ENCODE peak calls at places on chromosomes 12 and 14, in four cellular contexts. L is A673, B is astrocyte of the spinal cord, G is AG04450. C is an unnamed sample.

GRCh38 chr12:85856966-85857365 is 17.1 kb upstream of the NTS start:
- DNase-seq in L (no peak), B (no peak), G (no peak), C (no peak)

GRCh38 chr12:38984388-38984787 is 79.0 kb upstream of the CPNE8 start:
- DNase-seq in L (no peak), B (no peak), G (no peak), C (no peak)

GRCh38 chr12:131676544-131676943 is 34.3 kb upstream of the SFSWAP start:
- DNase-seq in L (no peak), B (no peak), G (no peak), C (no peak)

GRCh38 chr12:130780880-130781575 is 58.0 kb downstream of the STX2 start:
- DNase-seq in L (no peak), B (no peak), G (no peak), C (no peak)

GRCh38 chr12:120978296-120979219 is at the start of gene HNF1A:
- DNase-seq in L (no peak), B (no peak), G (no peak), C (no peak)

GRCh38 chr14:34623506-34623905 is 6.4 kb downstream of the SNX6 start:
- DNase-seq in L (no peak), B (no peak), G (no peak), C (no peak)

GRCh38 chr12:77049767-77050353 is 15.5 kb downstream of the E2F7 start:
- DNase-seq in L (peak; percentile 78), B (peak; percentile 72), G (peak; percentile 23), C (peak; percentile 81)

GRCh38 chr12:116123511-116124258 is 153.8 kb downstream of the MED13L start:
- DNase-seq in L (peak; percentile 96), B (peak; percentile 65), G (no peak), C (peak; percentile 68)

GRCh38 chr12:128940090-128940888 is 87.0 kb downstream of the GLT1D1 start:
- DNase-seq in L (no peak), B (no peak), G (no peak), C (peak; percentile 9)

GRCh38 chr12:11553871-11554533 is 95.5 kb upstream of the ETV6 start:
- DNase-seq in L (peak; percentile 79), B (peak; percentile 61), G (peak; percentile 13), C (peak; percentile 80)

GRCh38 chr12:109927622-109928021 is 27.5 kb downstream of the TCHP start:
- DNase-seq in L (peak; percentile 63), B (no peak), G (no peak), C (peak; percentile 60)

GRCh38 chr12:32273712-32274111 is 125.6 kb upstream of the FGD4 start:
- DNase-seq in L (no peak), B (no peak), G (no peak), C (no peak)

GRCh38 chr12:94671917-94672316 is 21.6 kb upstream of the TMCC3 start:
- DNase-seq in L (no peak), B (no peak), G (no peak), C (no peak)

GRCh38 chr14:87109271-87109670 is 883.7 kb downstream of the GALC start:
- DNase-seq in L (peak; percentile 7), B (peak; percentile 8), G (no peak), C (no peak)

GRCh38 chr14:87113286-87113685 is 879.7 kb downstream of the GALC start:
- DNase-seq in L (no peak), B (no peak), G (no peak), C (no peak)

GRCh38 chr14:87111741-87112140 is 881.2 kb downstream of the GALC start:
- DNase-seq in L (no peak), B (no peak), G (no peak), C (no peak)

GRCh38 chr14:87111141-87111540 is 881.8 kb downstream of the GALC start:
- DNase-seq in L (no peak), B (no peak), G (no peak), C (no peak)

DNA sequence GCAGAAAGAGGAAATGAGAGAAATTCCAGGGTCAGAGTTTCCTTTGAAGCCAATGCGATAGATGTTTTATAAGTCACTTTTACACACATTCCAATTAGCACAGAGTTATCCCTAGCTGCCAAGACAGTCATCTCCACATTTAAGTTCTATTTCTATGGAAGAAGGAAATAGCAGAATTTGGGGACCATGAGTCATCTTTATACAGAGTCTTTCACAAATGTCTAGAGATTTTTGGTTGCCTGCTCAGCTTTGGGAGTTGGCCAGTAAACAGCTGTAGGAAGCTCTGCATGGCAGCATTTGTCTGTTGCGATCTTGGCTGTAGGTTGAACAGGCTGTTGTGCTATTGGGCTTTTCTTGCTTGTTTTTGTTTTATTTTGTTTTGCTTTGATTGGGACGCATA is 884.3 kb downstream of the GALC start:
- DNase-seq in L (peak; percentile 86), B (peak; percentile 83), G (peak; percentile 53), C (peak; percentile 57)
- H3K4me3 ChIP-seq in L (no peak overlapping the region), B (no peak overlapping the region), G (no peak overlapping the region), C (no peak overlapping the region)

GRCh38 chr14:62691613-62692489 is 353.4 kb downstream of the KCNH5 start:
- DNase-seq in L (peak; percentile 82), B (peak; percentile 94), G (peak; percentile 88), C (peak; percentile 99)

GRCh38 chr14:62696261-62696968 is 348.8 kb downstream of the KCNH5 start:
- DNase-seq in L (no peak), B (no peak), G (no peak), C (no peak)

GRCh38 chr14:62694075-62694474 is 351.2 kb downstream of the KCNH5 start:
- DNase-seq in L (no peak), B (peak; percentile 96), G (peak; percentile 97), C (peak; percentile 85)

GRCh38 chr14:62692490-62693106 is 352.7 kb downstream of the KCNH5 start:
- DNase-seq in L (no peak), B (peak; percentile 72), G (no peak), C (peak; percentile 6)

GRCh38 chr14:62696969-62697328 is 348.3 kb downstream of the KCNH5 start:
- DNase-seq in L (no peak), B (no peak), G (no peak), C (no peak)
- H3K4me3 ChIP-seq in L (no peak overlapping the region), B (no peak overlapping the region), G (no peak overlapping the region), C (no peak overlapping the region)

DNA sequence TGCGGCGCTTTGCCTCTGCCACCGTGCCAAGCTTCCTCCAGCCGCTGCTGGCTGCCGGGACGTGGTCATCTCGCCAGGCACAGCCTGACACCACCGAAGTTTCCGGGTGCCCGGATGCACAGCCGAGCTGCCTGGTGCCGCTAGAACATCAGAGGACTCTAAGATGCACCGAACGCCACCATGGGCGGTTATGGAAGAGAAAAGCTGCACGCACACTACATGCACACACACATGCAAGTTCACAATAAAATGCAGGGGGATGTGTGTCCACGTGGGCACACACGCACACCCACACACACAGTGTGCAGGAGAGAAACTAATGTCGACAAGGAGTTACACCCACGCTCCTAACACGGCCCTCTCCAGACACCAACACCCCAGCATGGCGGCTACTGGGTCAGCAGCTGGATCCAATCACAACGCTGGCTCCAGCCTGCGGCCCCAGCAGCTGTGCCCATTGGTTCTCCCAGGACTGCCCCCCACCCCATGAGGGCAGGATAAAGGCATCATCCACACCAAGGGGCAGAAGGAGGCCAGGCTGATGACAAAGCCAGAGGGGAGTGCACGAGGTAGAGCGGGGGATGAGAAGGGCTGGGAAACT is 82.7 kb downstream of the BCL11B start:
- DNase-seq in L (peak; percentile 59), B (no peak), G (no peak), C (no peak)
- H3K4me3 ChIP-seq in L (peak overlapping the region; percentile 26), B (no peak overlapping the region), G (no peak overlapping the region), C (no peak overlapping the region)

GRCh38 chr14:61566537-61567225 is 128.6 kb upstream of the HIF1A start:
- DNase-seq in L (no peak), B (peak; percentile 74), G (no peak), C (peak; percentile 75)

GRCh38 chr14:61569308-61569707 is 126.0 kb upstream of the HIF1A start:
- DNase-seq in L (no peak), B (no peak), G (no peak), C (no peak)

GRCh38 chr14:61569783-61570182 is 125.5 kb upstream of the HIF1A start:
- DNase-seq in L (no peak), B (peak; percentile 95), G (no peak), C (peak; percentile 97)

GRCh38 chr14:61568572-61569011 is 126.7 kb upstream of the HIF1A start:
- DNase-seq in L (no peak), B (no peak), G (no peak), C (peak; percentile 57)

GRCh38 chr14:61567838-61568571 is 127.3 kb upstream of the HIF1A start:
- DNase-seq in L (no peak), B (no peak), G (no peak), C (no peak)
- H3K4me3 ChIP-seq in L (no peak overlapping the region), B (no peak overlapping the region), G (no peak overlapping the region), C (no peak overlapping the region)

GRCh38 chr12:123267991-123268843 is 3.4 kb downstream of the CDK2AP1 start:
- DNase-seq in L (no peak), B (peak; percentile 25), G (no peak), C (no peak)
- H3K4me3 ChIP-seq in L (no peak overlapping the region), B (no peak overlapping the region), G (no peak overlapping the region), C (no peak overlapping the region)

GRCh38 chr14:20356422-20356821 is 13.0 kb downstream of the PARP2 start:
- DNase-seq in L (no peak), B (no peak), G (no peak), C (peak; percentile 37)
- H3K4me3 ChIP-seq in L (no peak overlapping the region), B (no peak overlapping the region), G (no peak overlapping the region), C (no peak overlapping the region)

DNA sequence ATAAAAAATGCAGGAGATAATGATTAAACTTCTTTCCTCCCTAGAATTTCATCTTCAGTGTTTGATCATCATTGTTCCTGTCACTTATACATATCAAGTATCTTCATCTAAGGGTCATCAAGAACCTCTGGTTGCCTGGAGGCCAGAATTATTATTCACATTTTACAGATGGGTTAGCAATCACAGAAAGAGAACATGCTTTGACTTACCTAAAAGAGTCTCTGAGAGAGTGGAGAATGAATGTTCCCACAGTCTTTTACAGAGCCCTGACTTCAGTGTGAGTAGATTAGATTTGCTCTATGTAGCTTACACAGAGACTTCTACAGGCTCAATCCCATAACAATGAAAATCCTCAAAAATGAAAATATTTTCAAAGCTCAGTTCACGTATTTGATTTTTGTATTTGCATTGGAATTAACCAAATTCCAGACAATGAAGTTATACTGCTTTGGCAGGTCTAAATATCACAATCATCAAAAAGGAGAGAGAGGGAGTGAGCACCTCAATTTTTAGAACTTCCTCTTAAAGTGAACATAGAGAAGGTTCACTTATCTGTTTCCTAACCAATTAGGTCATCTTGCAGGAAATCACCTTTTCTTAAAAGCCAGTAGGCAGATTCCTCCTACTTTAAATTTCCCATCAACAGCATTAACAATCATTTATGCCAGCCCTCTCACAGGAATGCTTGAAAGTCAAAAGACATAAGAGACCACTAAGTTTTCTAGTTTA is 388.9 kb downstream of the ZFP36L1 start:
- DNase-seq in L (no peak), B (no peak), G (no peak), C (no peak)
- H3K4me3 ChIP-seq in L (no peak overlapping the region), B (no peak overlapping the region), G (no peak overlapping the region), C (no peak overlapping the region)

C was measured in epithelial cell of esophagus.